ENCODE peak calls at places on chromosomes 3 and 15, in six cellular contexts. N is activated B cell treated with CpG ODN at 0.5 μM for 24 hours, C is stomach, X is Calu3, F is lower leg skin, Y is mucosa of descending colon. Z is an unnamed sample.

GRCh38 chr3:101224739-101225138 is 95.6 kb downstream of the IMPG2 start:
- DNase-seq in F (no peak), C (no peak), Y (no peak), X (no peak), N (no peak), Z (no peak)

GRCh38 chr3:151203053-151203420 is at the start of gene GPR171:
- DNase-seq in X (no peak), N (no peak), F (no peak), C (no peak), Y (peak; percentile 32), Z (no peak)

GRCh38 chr3:39097716-39098472 is 9.5 kb downstream of the GORASP1 start:
- DNase-seq in C (no peak), F (peak; percentile 82), Y (no peak), N (no peak), X (no peak), Z (no peak)

GRCh38 chr15:35123743-35124142 is 38.6 kb upstream of the NANOGP8 start:
- DNase-seq in N (no peak), Y (no peak), C (no peak), F (no peak), X (no peak), Z (no peak)

GRCh38 chr3:160661660-160662059 is 15.3 kb upstream of the ARL14 start:
- DNase-seq in F (no peak), N (no peak), C (no peak), Y (no peak), X (no peak), Z (no peak)

GRCh38 chr15:85771781-85772445 is 22.8 kb downstream of the KLHL25 start:
- DNase-seq in F (peak; percentile 94), X (no peak), C (no peak), Y (no peak), N (no peak), Z (no peak)

GRCh38 chr15:57422113-57422754 is 45.9 kb downstream of the CGNL1 start:
- DNase-seq in X (no peak), C (no peak), N (no peak), F (no peak), Y (no peak), Z (no peak)

GRCh38 chr15:40243126-40243810 is 4.4 kb downstream of the PAK6 start:
- DNase-seq in N (no peak), F (peak; percentile 67), C (peak; percentile 10), X (no peak), Y (no peak), Z (no peak)

GRCh38 chr3:59286791-59287531 is 237.1 kb upstream of the CFAP20DC start:
- DNase-seq in N (no peak), Y (peak; percentile 15), X (peak; percentile 4), C (peak; percentile 31), F (no peak), Z (no peak)

GRCh38 chr3:42476225-42477160 is 25.9 kb upstream of the VIPR1 start:
- DNase-seq in Y (peak; percentile 75), F (peak; percentile 93), X (peak; percentile 91), N (no peak), C (peak; percentile 96), Z (no peak)

GRCh38 chr15:68993276-68993675 is 21.2 kb upstream of the NOX5 start:
- DNase-seq in F (peak; percentile 42), X (no peak), Y (no peak), N (no peak), C (no peak), Z (no peak)

GRCh38 chr3:54507876-54508460 is 385.6 kb downstream of the CACNA2D3 start:
- DNase-seq in C (no peak), N (no peak), X (no peak), F (no peak), Y (no peak), Z (no peak)

GRCh38 chr15:88376574-88377174 is 90.5 kb downstream of the MRPL46 start:
- DNase-seq in X (no peak), Y (no peak), N (no peak), C (no peak), F (no peak), Z (no peak)

GRCh38 chr15:85702321-85703230 is 92.1 kb downstream of the KLHL25 start:
- DNase-seq in Y (no peak), N (no peak), X (no peak), F (no peak), C (no peak), Z (no peak)

GRCh38 chr3:859135-859534 is 233.7 kb upstream of the CNTN6 start:
- DNase-seq in Y (no peak), C (no peak), N (no peak), F (no peak), X (no peak), Z (no peak)

GRCh38 chr3:58572013-58572633 is 5.1 kb downstream of the FAM107A start:
- DNase-seq in F (no peak), C (no peak), X (no peak), Y (no peak), N (no peak), Z (no peak)

GRCh38 chr3:119690043-119690656 is 12.7 kb upstream of the CFAP91 start:
- DNase-seq in F (no peak), Y (no peak), C (no peak), N (no peak), X (peak; percentile 9), Z (no peak)

GRCh38 chr15:67146214-67146613 is 80.8 kb downstream of the SMAD3 start:
- DNase-seq in F (no peak), Y (peak; percentile 64), C (peak; percentile 45), N (no peak), X (peak; percentile 42), Z (no peak)

GRCh38 chr3:126264952-126265351 is 84.6 kb upstream of the ALDH1L1 start:
- DNase-seq in Y (no peak), C (no peak), F (peak; percentile 70), N (no peak), X (no peak), Z (no peak)
- TF ChIP-seq CTCF in Y (no peak), C (no peak), F (no peak), N (no peak), X (no peak), Z (no peak)

GRCh38 chr3:133457465-133458067 is 57.7 kb downstream of the BFSP2 start:
- DNase-seq in C (no peak), N (no peak), Y (no peak), F (no peak), X (no peak), Z (no peak)
- TF ChIP-seq CTCF in C (no peak), N (no peak), Y (no peak), F (no peak), X (peak; percentile 41), Z (peak; percentile 59)

DNA sequence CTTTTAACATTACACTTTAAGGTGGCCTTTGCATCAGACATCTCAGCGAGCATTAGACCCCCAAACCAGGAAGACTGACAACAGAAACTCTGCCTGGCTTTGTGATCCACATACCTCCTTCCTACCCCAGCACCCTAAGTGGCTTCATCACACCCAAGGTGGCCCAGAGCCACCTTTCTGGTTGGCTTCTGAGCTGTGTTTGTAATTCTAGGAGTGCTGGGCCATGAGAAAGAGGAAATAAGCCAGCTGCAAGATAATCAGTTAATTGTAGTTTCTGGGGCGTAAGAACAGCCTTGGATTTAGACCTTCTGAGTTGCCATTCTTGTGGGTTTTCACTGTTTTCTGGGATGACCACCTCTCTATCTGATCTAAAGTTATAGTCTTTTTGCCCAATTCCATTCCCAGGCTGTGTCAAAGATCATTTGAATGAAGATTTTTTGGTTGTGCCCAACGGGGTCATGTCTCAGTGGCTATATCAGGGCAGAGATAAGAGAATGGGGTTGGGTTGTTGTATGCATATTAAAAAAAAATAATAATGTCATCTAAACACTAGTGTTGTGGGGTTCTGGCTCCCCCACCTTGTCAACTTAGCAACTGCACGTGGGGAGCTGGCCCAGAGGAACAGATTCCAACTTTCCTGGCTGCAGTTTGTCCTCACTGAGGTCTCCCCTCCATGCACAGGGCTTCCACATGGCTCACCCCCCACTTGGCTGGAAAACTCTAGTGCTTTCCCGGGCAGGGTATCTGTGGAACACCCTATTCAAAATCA is 234.8 kb upstream of the WNT5A start:
- DNase-seq in X (no peak), F (no peak), Y (peak; percentile 50), N (no peak), C (peak; percentile 30), Z (no peak)
- TF ChIP-seq CTCF in X (no peak), F (no peak), Y (no peak), N (no peak), C (no peak), Z (peak; percentile 70)

GRCh38 chr15:63256433-63256884 is 20.9 kb upstream of the APH1B start:
- DNase-seq in Y (no peak), C (no peak), X (no peak), F (no peak), N (no peak), Z (no peak)
- TF ChIP-seq CTCF in Y (no peak), C (no peak), X (no peak), F (no peak), N (no peak), Z (no peak)

DNA sequence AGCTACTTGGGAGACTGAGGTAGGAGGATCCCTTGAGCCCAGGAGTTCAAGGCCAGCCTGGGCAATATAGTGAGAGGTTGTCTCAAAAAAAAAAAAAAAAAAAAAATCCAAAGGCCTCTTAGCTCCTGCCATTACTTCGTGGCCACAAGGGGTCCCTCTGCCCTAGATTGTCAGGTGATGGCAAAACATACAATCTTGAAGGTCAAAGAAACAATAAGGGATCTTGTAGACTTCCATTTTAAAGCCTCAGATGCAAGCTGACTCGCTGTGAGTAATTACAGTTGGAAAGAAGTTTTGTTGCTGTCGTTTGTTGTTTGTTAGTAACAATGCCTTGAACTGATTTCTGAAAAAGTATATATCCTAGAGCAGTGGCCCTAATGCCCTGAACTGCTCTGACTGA is 55.9 kb upstream of the PLCL2 start:
- DNase-seq in Y (peak; percentile 77), C (peak; percentile 50), N (no peak), X (peak; percentile 47), F (no peak), Z (no peak)
- TF ChIP-seq CTCF in Y (no peak), C (no peak), N (no peak), X (no peak), F (no peak), Z (peak; percentile 50)

DNA sequence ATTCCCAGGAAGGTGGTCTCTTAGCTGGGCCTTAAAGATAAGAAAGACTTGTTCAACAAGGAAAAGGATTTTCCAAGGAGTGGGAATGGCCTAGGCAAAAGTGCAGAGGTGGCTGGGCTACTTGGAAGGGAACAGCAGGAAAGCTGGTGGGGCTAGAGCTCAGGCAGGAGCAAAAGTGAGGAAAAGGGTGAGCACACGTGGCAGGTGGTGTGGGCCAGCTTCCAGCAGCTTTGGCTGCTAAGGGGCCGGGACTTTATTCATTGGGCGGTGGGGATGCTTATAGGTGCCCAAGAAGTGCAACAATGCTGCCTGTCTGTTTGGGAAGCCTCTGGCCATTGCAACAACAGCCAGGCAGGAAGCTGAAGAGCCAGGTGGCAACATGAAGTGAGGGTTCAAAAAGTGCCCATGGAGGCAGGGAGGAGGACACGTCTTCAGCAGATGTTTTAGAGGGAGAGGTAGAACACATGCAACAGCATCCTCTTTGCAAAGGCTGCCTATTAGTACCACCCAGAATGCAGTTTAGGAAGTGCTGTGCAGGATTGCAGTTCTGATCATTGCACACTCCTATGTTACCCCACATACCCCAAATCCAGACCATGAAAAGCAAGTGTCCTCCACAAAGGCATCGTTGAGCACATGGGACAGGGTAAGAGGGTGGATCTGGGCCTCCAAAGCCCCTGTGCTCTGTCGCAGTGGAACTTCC is 13.8 kb downstream of the ALDH1A3 start:
- DNase-seq in N (no peak), X (no peak), F (peak; percentile 66), Y (no peak), C (peak; percentile 7), Z (no peak)
- TF ChIP-seq CTCF in N (no peak), X (no peak), F (no peak), Y (no peak), C (no peak), Z (no peak)